ENCODE peak calls at places on chromosomes 2 and 18, in five cellular contexts. C is progenitor cell of endocrine pancreas, Q is GM13976, D is RWPE1, V is kidney epithelial cell. J is an unnamed sample.

GRCh38 chr2:223586261-223586660 is 15.9 kb downstream of the SCG2 start:
- DNase-seq in C (no peak), Q (no peak), D (no peak), V (no peak), J (no peak)

GRCh38 chr2:134281815-134282419 is 28.0 kb downstream of the MGAT5 start:
- DNase-seq in C (no peak), Q (no peak), D (no peak), V (no peak), J (no peak)

GRCh38 chr18:55038162-55038561 is 78.9 kb upstream of the CCDC68 start:
- DNase-seq in C (no peak), Q (no peak), D (peak), V (no peak), J (no peak)

GRCh38 chr2:22600166-22600565 is 784.8 kb upstream of the KLHL29 start:
- DNase-seq in C (no peak), Q (no peak), D (no peak), V (no peak), J (no peak)

GRCh38 chr18:3626927-3627240 is 176.9 kb downstream of the TGIF1 start:
- DNase-seq in C (no peak), Q (no peak), D (no peak), V (no peak), J (no peak)

GRCh38 chr2:7744827-7745226 is 827.6 kb downstream of the RNF144A start:
- DNase-seq in C (no peak), Q (no peak), D (no peak), V (no peak), J (no peak)

GRCh38 chr2:216696751-216697560 is 1.6 kb upstream of the IGFBP5 start:
- DNase-seq in C (no peak), Q (no peak), D (no peak), V (no peak), J (no peak)

GRCh38 chr2:22221006-22221405 is 1097.2 kb downstream of the TDRD15 start:
- DNase-seq in C (no peak), Q (no peak), D (no peak), V (no peak), J (no peak)

GRCh38 chr18:3402962-3403585 is 46.9 kb upstream of the TGIF1 start:
- DNase-seq in C (no peak), Q (no peak), D (no peak), V (no peak), J (no peak)

GRCh38 chr2:71703981-71704545 is 250.7 kb downstream of the DYSF start:
- DNase-seq in C (no peak), Q (no peak), D (no peak), V (no peak), J (no peak)

GRCh38 chr2:127000194-127000593 is 101.5 kb downstream of the TEX51 start:
- DNase-seq in C (no peak), Q (no peak), D (no peak), V (no peak), J (no peak)

GRCh38 chr2:36820942-36821605 is 124.6 kb downstream of the VIT start:
- DNase-seq in C (no peak), Q (no peak), D (no peak), V (no peak), J (no peak)

GRCh38 chr2:71664161-71664560 is 210.8 kb downstream of the DYSF start:
- DNase-seq in C (no peak), Q (no peak), D (no peak), V (no peak), J (no peak)

GRCh38 chr2:133918141-133918540 is 335.7 kb upstream of the MGAT5 start:
- DNase-seq in C (no peak), Q (no peak), D (no peak), V (no peak), J (no peak)

GRCh38 chr2:73979021-73979420 is 5.7 kb upstream of the TET3 start:
- DNase-seq in C (no peak), Q (peak), D (no peak), V (no peak), J (peak)

GRCh38 chr2:70712916-70713315 is 55.1 kb downstream of the ADD2 start:
- DNase-seq in C (no peak), Q (no peak), D (no peak), V (no peak), J (no peak)

GRCh38 chr2:206783718-206784117 is 18.3 kb downstream of the FASTKD2 start:
- DNase-seq in C (no peak), Q (no peak), D (no peak), V (no peak), J (no peak)
- TF ChIP-seq CTCF in C (peak), Q (no peak), D (peak), V (peak), J (peak)

GRCh38 chr2:95207111-95207961 is at the start of gene ZNF892:
- DNase-seq in C (peak), Q (peak), D (peak), V (peak), J (peak)
- TF ChIP-seq CTCF in C (peak), Q (peak), D (peak), V (peak), J (peak)

GRCh38 chr2:20525041-20526035 is 78.5 kb downstream of the RHOB start:
- DNase-seq in C (no peak), Q (peak), D (peak), V (no peak), J (peak)
- TF ChIP-seq CTCF in C (no peak), Q (peak), D (no peak), V (no peak), J (peak)

DNA sequence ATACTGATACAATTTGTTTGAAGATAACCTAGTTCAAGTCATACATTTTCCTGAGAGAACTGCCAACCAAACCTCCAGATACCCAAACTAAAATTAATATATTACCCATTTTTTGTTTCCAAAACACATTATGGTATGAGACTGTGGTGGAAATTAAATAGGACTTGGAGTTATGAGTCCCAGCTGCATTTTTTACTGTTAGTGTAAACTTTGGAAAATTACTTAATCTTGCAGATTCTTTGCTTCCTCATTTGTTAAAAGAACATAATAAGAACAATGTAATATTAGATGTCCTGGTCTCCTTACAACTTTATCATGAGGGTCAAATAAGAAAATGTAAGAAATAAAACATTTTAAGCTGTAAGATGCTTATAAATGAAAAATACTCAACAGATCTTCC is 98.2 kb upstream of the TRIB2 start:
- DNase-seq in C (no peak), Q (no peak), D (no peak), V (no peak), J (no peak)
- TF ChIP-seq CTCF in C (no peak), Q (no peak), D (no peak), V (no peak), J (no peak)

DNA sequence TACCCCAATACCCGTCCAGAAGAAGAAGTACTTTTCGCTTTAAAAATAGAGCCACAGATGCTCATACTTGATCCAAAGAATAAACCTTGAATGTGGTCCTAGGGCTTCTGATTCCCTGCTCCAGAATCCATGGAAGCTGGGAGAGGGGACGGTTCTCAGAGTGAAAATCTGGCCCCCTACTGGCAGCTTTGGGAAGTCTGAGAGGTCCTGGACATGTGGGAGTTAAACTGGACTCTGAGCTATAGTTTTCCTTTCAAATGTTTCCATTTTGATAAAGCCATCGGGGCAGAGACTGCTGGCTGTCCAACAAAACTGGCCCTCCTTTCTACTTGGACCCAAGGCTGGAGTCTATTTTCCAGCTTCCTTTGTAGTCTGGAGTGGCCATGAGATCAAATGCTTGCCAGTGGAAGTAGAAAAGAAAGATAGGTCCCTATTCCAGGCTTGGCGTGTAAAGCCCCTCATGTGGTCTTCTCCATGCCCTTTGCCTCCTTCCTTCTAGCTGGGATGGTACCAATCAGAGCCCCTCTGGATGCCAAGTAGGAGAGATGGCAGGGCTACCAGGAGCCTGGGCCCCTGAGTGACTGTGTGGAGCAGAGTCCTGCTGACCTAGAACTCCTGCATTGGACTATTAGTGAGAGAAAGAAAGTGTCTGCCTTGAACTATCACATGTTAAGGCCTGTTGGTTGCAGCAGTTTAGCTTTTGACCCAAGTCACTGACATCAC is 37.7 kb upstream of the TBC1D8 start:
- DNase-seq in C (peak), Q (no peak), D (no peak), V (no peak), J (no peak)
- TF ChIP-seq CTCF in C (peak), Q (no peak), D (peak), V (peak), J (peak)

J was measured in GM10248.